ENCODE peak calls at places on chromosomes 7 and 10, in four cellular contexts. W, R, P and Q are unnamed samples.

GRCh38 chr7:109751241-109751640 is 1181.6 kb downstream of the DNAJB9 start:
- DNase-seq in W (peak), R (no peak), P (no peak), Q (no peak)

GRCh38 chr10:110918633-110919348 is at the start of gene BBIP1:
- DNase-seq in W (peak), R (no peak), P (no peak), Q (no peak)

GRCh38 chr7:136925556-136925955 is 57.1 kb downstream of the CHRM2 start:
- DNase-seq in W (no peak), R (no peak), P (no peak), Q (no peak)

GRCh38 chr7:90958669-90959068 is 305.6 kb upstream of the FZD1 start:
- DNase-seq in W (peak), R (no peak), P (no peak), Q (no peak)

GRCh38 chr7:73528204-73528603 is 6.1 kb upstream of the BAZ1B start:
- DNase-seq in W (no peak), R (peak), P (no peak), Q (no peak)

GRCh38 chr10:45410807-45411606 is 37.0 kb downstream of the ALOX5 start:
- DNase-seq in W (no peak), R (no peak), P (no peak), Q (no peak)

GRCh38 chr7:149832332-149833041 is 5.7 kb upstream of the ZNF862 start:
- DNase-seq in W (no peak), R (no peak), P (no peak), Q (peak)

GRCh38 chr10:124820121-124820520 is 18.5 kb downstream of the ABRAXAS2 start:
- DNase-seq in W (no peak), R (no peak), P (no peak), Q (no peak)

GRCh38 chr10:119113805-119114732 is 10.2 kb downstream of the DENND10 start:
- DNase-seq in W (peak), R (no peak), P (peak), Q (no peak)

GRCh38 chr7:115060095-115060830 is 138.4 kb downstream of the MDFIC start:
- DNase-seq in W (peak), R (no peak), P (no peak), Q (no peak)

GRCh38 chr7:35714407-35714806 is 19.5 kb upstream of the HERPUD2 start:
- DNase-seq in W (no peak), R (no peak), P (no peak), Q (no peak)

GRCh38 chr7:107594961-107595737 is 15.1 kb downstream of the BCAP29 start:
- DNase-seq in W (peak), R (no peak), P (peak), Q (no peak)

GRCh38 chr10:126907423-126907970 is 2.3 kb downstream of the DOCK1 start:
- DNase-seq in W (no peak), R (no peak), P (no peak), Q (no peak)

GRCh38 chr7:1422512-1423265 is 36.6 kb downstream of the MICALL2 start:
- DNase-seq in W (no peak), R (no peak), P (no peak), Q (no peak)

GRCh38 chr10:18501198-18501597 is 150.2 kb downstream of the NSUN6 start:
- DNase-seq in W (peak), R (no peak), P (no peak), Q (no peak)

GRCh38 chr7:131131746-131132431 is 195.8 kb upstream of the MKLN1 start:
- DNase-seq in W (no peak), R (no peak), P (no peak), Q (no peak)

GRCh38 chr7:2710256-2710655 is 22.3 kb downstream of the AMZ1 start:
- DNase-seq in W (no peak), R (no peak), P (no peak), Q (no peak)

GRCh38 chr10:79220296-79220695 is 127.0 kb upstream of the PPIF start:
- DNase-seq in W (no peak), R (no peak), P (no peak), Q (no peak)

GRCh38 chr7:3282457-3282856 is 18.6 kb upstream of the SDK1 start:
- DNase-seq in W (peak), R (no peak), P (no peak), Q (no peak)

GRCh38 chr10:22229756-22230330 is 12.0 kb upstream of the EBLN1 start:
- DNase-seq in W (peak), R (no peak), P (no peak), Q (no peak)

GRCh38 chr10:79018591-79019011 is 50.2 kb upstream of the ZMIZ1 start:
- DNase-seq in W (peak), R (peak), P (peak), Q (peak)

DNA sequence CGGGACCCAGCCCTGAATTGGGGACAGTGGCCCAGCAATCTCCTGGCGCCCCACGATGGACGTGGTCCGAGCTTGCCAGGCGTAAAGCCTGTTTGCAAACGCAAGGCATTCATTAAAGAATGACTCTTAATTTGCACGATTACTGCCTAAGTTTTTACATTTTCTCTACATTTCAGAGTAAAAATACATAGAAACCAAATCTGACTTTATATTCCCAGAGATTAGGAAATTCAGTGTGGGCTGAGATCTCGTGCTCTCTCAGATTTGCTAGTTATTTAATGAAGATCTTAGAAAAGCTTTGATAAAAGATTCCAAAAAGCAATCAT is 337 bp upstream of the CCDC3 start:
- DNase-seq in W (no peak), R (no peak), P (no peak), Q (no peak)
- H3K4me3 ChIP-seq in W (peak), R (peak), P (peak), Q (peak)

GRCh38 chr7:33774762-33775523 is 130.4 kb upstream of the BMPER start:
- DNase-seq in W (peak), R (no peak), P (peak), Q (no peak)
- H3K27ac ChIP-seq in W (no peak), R (no peak), P (peak), Q (no peak)

GRCh38 chr10:11602919-11603523 is 8.4 kb downstream of the USP6NL start:
- DNase-seq in W (peak), R (no peak), P (no peak), Q (no peak)

GRCh38 chr10:11601670-11602069 is 9.8 kb downstream of the USP6NL start:
- DNase-seq in W (no peak), R (no peak), P (no peak), Q (no peak)

GRCh38 chr10:11600280-11600679 is 11.2 kb downstream of the USP6NL start:
- DNase-seq in W (no peak), R (no peak), P (no peak), Q (no peak)

GRCh38 chr10:11603741-11604140 is 7.7 kb downstream of the USP6NL start:
- DNase-seq in W (no peak), R (no peak), P (no peak), Q (no peak)

GRCh38 chr10:11602357-11602756 is 9.1 kb downstream of the USP6NL start:
- DNase-seq in W (no peak), R (no peak), P (no peak), Q (no peak)
- H3K4me3 ChIP-seq in W (no peak), R (no peak), P (no peak), Q (no peak)

GRCh38 chr7:5397657-5398237 is 25.9 kb downstream of the TNRC18 start:
- DNase-seq in W (no peak), R (peak), P (no peak), Q (no peak)

GRCh38 chr7:5408777-5409176 is 14.9 kb downstream of the TNRC18 start:
- DNase-seq in W (peak), R (no peak), P (no peak), Q (no peak)

GRCh38 chr7:5406957-5407930 is 16.4 kb downstream of the TNRC18 start:
- DNase-seq in W (no peak), R (no peak), P (no peak), Q (no peak)

DNA sequence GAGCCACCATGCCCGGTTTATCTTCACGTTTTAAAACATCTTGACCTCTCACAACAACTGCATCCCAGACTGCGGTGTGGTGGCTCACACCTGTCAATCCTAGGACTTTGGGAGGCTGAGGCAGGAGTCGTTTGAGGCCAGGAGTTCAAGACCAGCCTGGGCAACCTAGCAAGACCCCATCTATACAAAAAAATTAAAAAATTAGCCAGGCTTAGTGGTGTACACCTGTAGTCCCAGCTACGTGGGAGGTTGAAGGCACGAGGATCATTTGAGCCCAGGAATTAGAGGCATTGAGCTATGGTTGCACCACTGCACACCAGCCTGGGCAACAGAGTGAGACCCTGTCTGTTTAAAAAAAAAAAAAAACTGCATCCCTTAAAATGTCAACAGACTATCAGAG is 20.2 kb downstream of the TNRC18 start:
- DNase-seq in W (no peak), R (no peak), P (no peak), Q (no peak)
- H3K27ac ChIP-seq in W (no peak), R (no peak), P (no peak), Q (no peak)